ENCODE peak calls at places on chromosomes 13 and 19, in eight cellular contexts. One of them, this sample, is unnamed.

GRCh38 chr19:41144403-41144802 is 30.2 kb downstream of the CYP2F1 start:
- DNase-seq in RPMI7951: peak
- DNase-seq in IMR-90: peak
- DNase-seq in GOT3: no peak
- DNase-seq in Calu3: peak
- DNase-seq in T-helper 1 cell: peak
- DNase-seq in AG04450: peak
- DNase-seq in endodermal cell: peak
- DNase-seq in this sample: no peak

GRCh38 chr19:50333737-50334617 is 4.8 kb upstream of the KCNC3 start:
- DNase-seq in RPMI7951: peak
- DNase-seq in IMR-90: no peak
- DNase-seq in GOT3: no peak
- DNase-seq in Calu3: peak
- DNase-seq in T-helper 1 cell: peak
- DNase-seq in AG04450: peak
- DNase-seq in endodermal cell: peak
- DNase-seq in this sample: peak

GRCh38 chr13:113655358-113656014 is 2.5 kb downstream of the ATP4B start:
- DNase-seq in RPMI7951: no peak
- DNase-seq in IMR-90: no peak
- DNase-seq in GOT3: no peak
- DNase-seq in Calu3: no peak
- DNase-seq in T-helper 1 cell: no peak
- DNase-seq in AG04450: no peak
- DNase-seq in endodermal cell: peak
- DNase-seq in this sample: no peak

GRCh38 chr13:107450931-107451330 is 764.4 kb downstream of the LIG4 start:
- DNase-seq in RPMI7951: peak
- DNase-seq in IMR-90: peak
- DNase-seq in GOT3: no peak
- DNase-seq in Calu3: no peak
- DNase-seq in T-helper 1 cell: no peak
- DNase-seq in AG04450: peak
- DNase-seq in endodermal cell: no peak
- DNase-seq in this sample: peak

GRCh38 chr19:38059897-38060296 is 152.9 kb downstream of the SIPA1L3 start:
- DNase-seq in RPMI7951: no peak
- DNase-seq in IMR-90: no peak
- DNase-seq in GOT3: no peak
- DNase-seq in Calu3: no peak
- DNase-seq in T-helper 1 cell: no peak
- DNase-seq in AG04450: no peak
- DNase-seq in endodermal cell: no peak
- DNase-seq in this sample: no peak

GRCh38 chr13:77460195-77460594 is 75.3 kb upstream of the SCEL start:
- DNase-seq in RPMI7951: no peak
- DNase-seq in IMR-90: no peak
- DNase-seq in GOT3: no peak
- DNase-seq in Calu3: no peak
- DNase-seq in T-helper 1 cell: no peak
- DNase-seq in AG04450: no peak
- DNase-seq in endodermal cell: no peak
- DNase-seq in this sample: no peak

GRCh38 chr19:57075801-57076492 is 43.8 kb upstream of the USP29 start:
- DNase-seq in RPMI7951: no peak
- DNase-seq in IMR-90: no peak
- DNase-seq in GOT3: no peak
- DNase-seq in Calu3: no peak
- DNase-seq in T-helper 1 cell: no peak
- DNase-seq in AG04450: no peak
- DNase-seq in endodermal cell: no peak
- DNase-seq in this sample: no peak

GRCh38 chr13:40251343-40252032 is 415.0 kb downstream of the FOXO1 start:
- DNase-seq in RPMI7951: peak
- DNase-seq in IMR-90: no peak
- DNase-seq in GOT3: no peak
- DNase-seq in Calu3: no peak
- DNase-seq in T-helper 1 cell: no peak
- DNase-seq in AG04450: no peak
- DNase-seq in endodermal cell: no peak
- DNase-seq in this sample: no peak

GRCh38 chr19:49492573-49493411 is 3.4 kb upstream of the RPS11 start:
- DNase-seq in RPMI7951: peak
- DNase-seq in IMR-90: peak
- DNase-seq in GOT3: no peak
- DNase-seq in Calu3: no peak
- DNase-seq in T-helper 1 cell: no peak
- DNase-seq in AG04450: no peak
- DNase-seq in endodermal cell: no peak
- DNase-seq in this sample: no peak

GRCh38 chr19:19120308-19121156 is 17.7 kb downstream of the TMEM161A start:
- DNase-seq in RPMI7951: no peak
- DNase-seq in IMR-90: peak
- DNase-seq in GOT3: no peak
- DNase-seq in Calu3: no peak
- DNase-seq in T-helper 1 cell: no peak
- DNase-seq in AG04450: peak
- DNase-seq in endodermal cell: peak
- DNase-seq in this sample: no peak

GRCh38 chr13:90049989-90050671 is 1297.4 kb upstream of the MIR17HG start:
- DNase-seq in RPMI7951: no peak
- DNase-seq in IMR-90: no peak
- DNase-seq in GOT3: no peak
- DNase-seq in Calu3: no peak
- DNase-seq in T-helper 1 cell: no peak
- DNase-seq in AG04450: no peak
- DNase-seq in endodermal cell: no peak
- DNase-seq in this sample: no peak

GRCh38 chr19:806815-807421 is 9.7 kb downstream of the PTBP1 start:
- DNase-seq in RPMI7951: no peak
- DNase-seq in IMR-90: no peak
- DNase-seq in GOT3: no peak
- DNase-seq in Calu3: no peak
- DNase-seq in T-helper 1 cell: no peak
- DNase-seq in AG04450: no peak
- DNase-seq in endodermal cell: peak
- DNase-seq in this sample: no peak

GRCh38 chr13:21556051-21556450 is 47.9 kb downstream of the MICU2 start:
- DNase-seq in RPMI7951: no peak
- DNase-seq in IMR-90: no peak
- DNase-seq in GOT3: no peak
- DNase-seq in Calu3: no peak
- DNase-seq in T-helper 1 cell: no peak
- DNase-seq in AG04450: no peak
- DNase-seq in endodermal cell: no peak
- DNase-seq in this sample: no peak

GRCh38 chr19:39420769-39421168 is 8.3 kb downstream of the PLEKHG2 start:
- DNase-seq in RPMI7951: no peak
- DNase-seq in IMR-90: no peak
- DNase-seq in GOT3: no peak
- DNase-seq in Calu3: no peak
- DNase-seq in T-helper 1 cell: no peak
- DNase-seq in AG04450: no peak
- DNase-seq in endodermal cell: no peak
- DNase-seq in this sample: no peak

GRCh38 chr13:26425439-26426358 is 131.8 kb upstream of the WASF3 start:
- DNase-seq in RPMI7951: peak
- DNase-seq in IMR-90: peak
- DNase-seq in GOT3: no peak
- DNase-seq in Calu3: peak
- DNase-seq in T-helper 1 cell: no peak
- DNase-seq in AG04450: peak
- DNase-seq in endodermal cell: no peak
- DNase-seq in this sample: no peak

GRCh38 chr19:13146763-13147563 is 3.2 kb downstream of the STX10 start:
- DNase-seq in RPMI7951: peak
- DNase-seq in IMR-90: no peak
- DNase-seq in GOT3: no peak
- DNase-seq in Calu3: peak
- DNase-seq in T-helper 1 cell: no peak
- DNase-seq in AG04450: no peak
- DNase-seq in endodermal cell: no peak
- DNase-seq in this sample: peak

GRCh38 chr19:35533822-35534521 is 716 bp downstream of the GAPDHS start:
- DNase-seq in RPMI7951: no peak
- DNase-seq in IMR-90: peak
- DNase-seq in GOT3: no peak
- DNase-seq in Calu3: peak
- DNase-seq in T-helper 1 cell: peak
- DNase-seq in AG04450: no peak
- DNase-seq in endodermal cell: peak
- DNase-seq in this sample: no peak

GRCh38 chr19:54418030-54418929 is 3.0 kb downstream of the TTYH1 start:
- DNase-seq in RPMI7951: peak
- DNase-seq in IMR-90: peak
- DNase-seq in GOT3: no peak
- DNase-seq in Calu3: no peak
- DNase-seq in T-helper 1 cell: no peak
- DNase-seq in AG04450: no peak
- DNase-seq in endodermal cell: peak
- DNase-seq in this sample: no peak

GRCh38 chr13:46076827-46077226 is 24.3 kb upstream of the ZC3H13 start:
- DNase-seq in RPMI7951: no peak
- DNase-seq in IMR-90: no peak
- DNase-seq in GOT3: no peak
- DNase-seq in Calu3: no peak
- DNase-seq in T-helper 1 cell: no peak
- DNase-seq in AG04450: no peak
- DNase-seq in endodermal cell: no peak
- DNase-seq in this sample: no peak

GRCh38 chr13:55199132-55199531 is 1941.6 kb upstream of the PRR20A start:
- DNase-seq in RPMI7951: peak
- DNase-seq in IMR-90: no peak
- DNase-seq in GOT3: no peak
- DNase-seq in Calu3: no peak
- DNase-seq in T-helper 1 cell: no peak
- DNase-seq in AG04450: no peak
- DNase-seq in endodermal cell: peak
- DNase-seq in this sample: no peak

GRCh38 chr13:60759499-60759898 is 362.5 kb downstream of the TDRD3 start:
- DNase-seq in RPMI7951: no peak
- DNase-seq in IMR-90: no peak
- DNase-seq in GOT3: no peak
- DNase-seq in Calu3: peak
- DNase-seq in T-helper 1 cell: no peak
- DNase-seq in AG04450: no peak
- DNase-seq in endodermal cell: peak
- DNase-seq in this sample: no peak

GRCh38 chr13:52345631-52346251 is 60.2 kb downstream of the THSD1 start:
- DNase-seq in RPMI7951: no peak
- DNase-seq in IMR-90: peak
- DNase-seq in GOT3: no peak
- DNase-seq in Calu3: no peak
- DNase-seq in T-helper 1 cell: no peak
- DNase-seq in AG04450: no peak
- DNase-seq in endodermal cell: no peak
- DNase-seq in this sample: no peak

GRCh38 chr19:42394751-42395150 is 4.7 kb upstream of the CNFN start:
- DNase-seq in RPMI7951: no peak
- DNase-seq in IMR-90: peak
- DNase-seq in GOT3: no peak
- DNase-seq in Calu3: no peak
- DNase-seq in T-helper 1 cell: no peak
- DNase-seq in AG04450: no peak
- DNase-seq in endodermal cell: no peak
- DNase-seq in this sample: no peak

GRCh38 chr19:44499559-44499958 is 763 bp downstream of the ZNF180 start:
- DNase-seq in RPMI7951: no peak
- DNase-seq in IMR-90: no peak
- DNase-seq in GOT3: no peak
- DNase-seq in Calu3: no peak
- DNase-seq in T-helper 1 cell: no peak
- DNase-seq in AG04450: no peak
- DNase-seq in endodermal cell: no peak
- DNase-seq in this sample: no peak

GRCh38 chr19:31054430-31054829 is 294.8 kb downstream of the TSHZ3 start:
- DNase-seq in RPMI7951: peak
- DNase-seq in IMR-90: peak
- DNase-seq in GOT3: no peak
- DNase-seq in Calu3: no peak
- DNase-seq in T-helper 1 cell: peak
- DNase-seq in AG04450: peak
- DNase-seq in endodermal cell: peak
- DNase-seq in this sample: no peak

GRCh38 chr19:1374250-1374577 is 9.5 kb upstream of the NDUFS7 start:
- DNase-seq in RPMI7951: no peak
- DNase-seq in IMR-90: no peak
- DNase-seq in GOT3: no peak
- DNase-seq in Calu3: no peak
- DNase-seq in T-helper 1 cell: no peak
- DNase-seq in AG04450: no peak
- DNase-seq in endodermal cell: no peak
- DNase-seq in this sample: no peak

GRCh38 chr19:3771033-3771905 is 759 bp downstream of the RAX2 start:
- DNase-seq in RPMI7951: no peak
- DNase-seq in IMR-90: no peak
- DNase-seq in GOT3: no peak
- DNase-seq in Calu3: no peak
- DNase-seq in T-helper 1 cell: no peak
- DNase-seq in AG04450: no peak
- DNase-seq in endodermal cell: peak
- DNase-seq in this sample: no peak

GRCh38 chr13:25353344-25353743 is 18.4 kb upstream of the ATP8A2 start:
- DNase-seq in RPMI7951: no peak
- DNase-seq in IMR-90: no peak
- DNase-seq in GOT3: no peak
- DNase-seq in Calu3: no peak
- DNase-seq in T-helper 1 cell: no peak
- DNase-seq in AG04450: no peak
- DNase-seq in endodermal cell: no peak
- DNase-seq in this sample: no peak

GRCh38 chr19:53664760-53665159 is 33.0 kb downstream of the DPRX start:
- DNase-seq in RPMI7951: no peak
- DNase-seq in IMR-90: no peak
- DNase-seq in GOT3: no peak
- DNase-seq in Calu3: no peak
- DNase-seq in T-helper 1 cell: no peak
- DNase-seq in AG04450: no peak
- DNase-seq in endodermal cell: no peak
- DNase-seq in this sample: no peak

GRCh38 chr13:110307697-110308376 is 753 bp downstream of the COL4A2 start:
- DNase-seq in RPMI7951: no peak
- DNase-seq in IMR-90: peak
- DNase-seq in GOT3: no peak
- DNase-seq in Calu3: no peak
- DNase-seq in T-helper 1 cell: no peak
- DNase-seq in AG04450: no peak
- DNase-seq in endodermal cell: peak
- DNase-seq in this sample: no peak